ENCODE peak calls at places on chromosomes 2 and 18, in seven cellular contexts. W, T, R, H, G, O and A are unnamed samples.

GRCh38 chr2:122096788-122097187 is 341.3 kb downstream of the TSN start:
- DNase-seq in W (no peak), T (no peak), R (no peak), H (no peak), G (no peak), O (no peak), A (no peak)

GRCh38 chr2:197576631-197577030 is 60.8 kb downstream of the MOB4 start:
- DNase-seq in W (no peak), T (no peak), R (no peak), H (no peak), G (no peak), O (no peak), A (no peak)

GRCh38 chr2:226426292-226426736 is 373.3 kb downstream of the IRS1 start:
- DNase-seq in W (no peak), T (no peak), R (no peak), H (no peak), G (no peak), O (no peak), A (no peak)

GRCh38 chr2:28387082-28387960 is 5.3 kb upstream of the FOSL2 start:
- DNase-seq in W (no peak), T (no peak), R (no peak), H (no peak), G (no peak), O (no peak), A (no peak)

GRCh38 chr2:98749053-98749450 is 18.1 kb upstream of the MGAT4A start:
- DNase-seq in W (no peak), T (no peak), R (no peak), H (no peak), G (no peak), O (no peak), A (no peak)

GRCh38 chr2:105377871-105378270 is 21.0 kb downstream of the FHL2 start:
- DNase-seq in W (no peak), T (no peak), R (no peak), H (no peak), G (no peak), O (no peak), A (no peak)

GRCh38 chr2:35204881-35205280 is 1150.7 kb upstream of the CRIM1 start:
- DNase-seq in W (no peak), T (no peak), R (no peak), H (no peak), G (no peak), O (no peak), A (no peak)

GRCh38 chr2:218861645-218862318 is 2.2 kb downstream of the WNT6 start:
- DNase-seq in W (no peak), T (no peak), R (no peak), H (no peak), G (no peak), O (no peak), A (no peak)

GRCh38 chr2:236934166-236934565 is 151.5 kb upstream of the COPS8 start:
- DNase-seq in W (no peak), T (no peak), R (no peak), H (no peak), G (no peak), O (no peak), A (no peak)

GRCh38 chr2:46915281-46915810 is at the start of gene MCFD2:
- DNase-seq in W (no peak), T (peak), R (peak), H (peak), G (no peak), O (no peak), A (no peak)

GRCh38 chr2:67641709-67642397 is 244.7 kb downstream of the ETAA1 start:
- DNase-seq in W (no peak), T (no peak), R (no peak), H (no peak), G (no peak), O (no peak), A (no peak)

GRCh38 chr18:34913837-34914755 is 127.1 kb upstream of the MAPRE2 start:
- DNase-seq in W (no peak), T (no peak), R (peak), H (no peak), G (no peak), O (no peak), A (no peak)

GRCh38 chr2:26924731-26925099 is 45.7 kb upstream of the MAPRE3 start:
- DNase-seq in W (no peak), T (no peak), R (no peak), H (no peak), G (peak), O (no peak), A (no peak)

GRCh38 chr2:19104503-19104902 is 253.9 kb downstream of the OSR1 start:
- DNase-seq in W (no peak), T (peak), R (no peak), H (no peak), G (no peak), O (no peak), A (no peak)

GRCh38 chr2:193154076-193154475 is 959.3 kb upstream of the TMEFF2 start:
- DNase-seq in W (no peak), T (no peak), R (no peak), H (no peak), G (no peak), O (no peak), A (no peak)

GRCh38 chr2:193156480-193156879 is 961.7 kb upstream of the TMEFF2 start:
- DNase-seq in W (no peak), T (no peak), R (no peak), H (no peak), G (no peak), O (no peak), A (no peak)

GRCh38 chr2:193153576-193153975 is 958.8 kb upstream of the TMEFF2 start:
- DNase-seq in W (no peak), T (no peak), R (no peak), H (no peak), G (no peak), O (no peak), A (no peak)
- TF ChIP-seq CTCF in W (no peak), T (no peak), R (no peak), H (no peak), G (no peak), O (no peak), A (no peak)

DNA sequence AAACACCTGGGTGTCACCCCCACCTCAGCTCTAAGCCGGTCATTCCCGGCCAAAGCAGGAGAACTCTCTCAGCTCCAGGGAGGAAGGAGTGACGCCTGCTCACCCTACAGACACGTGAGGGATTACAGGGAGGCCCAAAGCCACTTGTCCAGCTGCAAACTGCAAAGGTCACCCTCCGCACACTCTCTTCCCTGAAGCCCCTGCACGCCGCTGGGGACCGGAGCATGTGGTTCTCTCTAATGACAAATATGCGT is 108.0 kb upstream of the ID2 start:
- DNase-seq in W (peak), T (no peak), R (no peak), H (no peak), G (no peak), O (no peak), A (no peak)
- H3K27ac ChIP-seq in W (no peak), T (no peak), R (no peak), H (peak), G (no peak), O (no peak), A (no peak)

GRCh38 chr18:8704361-8705279 is 736 bp upstream of the MTCL1 start:
- DNase-seq in W (peak), T (peak), R (peak), H (peak), G (peak), O (peak), A (peak)
- TF ChIP-seq CTCF in W (no peak), T (no peak), R (no peak), H (no peak), G (no peak), O (peak), A (no peak)

GRCh38 chr2:205024822-205025518 is 479.7 kb downstream of the PARD3B start:
- DNase-seq in W (peak), T (no peak), R (peak), H (peak), G (no peak), O (peak), A (no peak)
- H3K27ac ChIP-seq in W (no peak), T (no peak), R (peak), H (no peak), G (no peak), O (no peak), A (no peak)

GRCh38 chr2:529425-529824 is 147.8 kb downstream of the TMEM18 start:
- DNase-seq in W (no peak), T (no peak), R (no peak), H (no peak), G (no peak), O (no peak), A (no peak)
- TF ChIP-seq CTCF in W (no peak), T (peak), R (peak), H (no peak), G (peak), O (no peak), A (peak)

DNA sequence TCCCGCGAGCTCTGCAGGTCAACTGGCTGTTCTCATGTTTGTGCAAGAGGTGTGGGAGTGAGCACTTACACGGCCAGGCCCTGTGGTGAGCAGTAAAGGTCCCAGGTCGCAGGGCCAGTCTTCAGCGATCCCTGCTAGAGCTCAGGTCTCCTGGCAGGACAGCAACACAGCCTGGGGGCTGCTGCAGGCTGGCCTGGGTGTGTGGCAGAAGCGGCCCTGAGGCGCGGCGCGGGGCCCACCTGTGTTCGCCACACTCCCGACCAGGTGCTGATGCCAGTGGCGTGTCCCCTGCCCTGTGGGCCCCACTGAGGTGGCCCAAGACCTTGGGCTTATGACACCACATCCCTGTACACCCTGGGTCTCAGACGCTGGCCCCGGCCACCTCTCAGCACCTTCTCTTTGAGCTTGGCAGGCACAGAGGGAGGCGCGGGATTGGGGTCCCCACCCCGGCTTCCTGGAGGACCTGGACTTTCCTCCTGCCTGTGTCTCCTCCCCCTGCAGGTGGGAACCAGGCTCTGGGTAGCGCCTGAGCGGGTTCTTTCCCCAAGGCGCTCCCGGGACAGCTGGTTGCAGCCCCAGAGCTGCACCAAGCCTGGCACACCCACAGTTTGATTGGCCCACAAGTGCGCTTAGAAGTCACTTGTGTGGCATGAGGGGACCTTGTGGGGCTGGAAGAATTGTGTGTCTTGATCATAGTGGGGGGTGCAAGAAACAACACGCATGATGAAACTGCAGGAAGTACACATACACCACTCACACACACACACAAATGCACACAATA is 59.2 kb downstream of the TWIST2 start:
- DNase-seq in W (peak), T (no peak), R (no peak), H (no peak), G (no peak), O (no peak), A (no peak)
- H3K27ac ChIP-seq in W (no peak), T (no peak), R (no peak), H (no peak), G (no peak), O (no peak), A (no peak)

GRCh38 chr2:127700527-127701192 is 637 bp upstream of the SFT2D3 start:
- DNase-seq in W (peak), T (no peak), R (peak), H (peak), G (peak), O (no peak), A (no peak)
- TF ChIP-seq CTCF in W (no peak), T (no peak), R (no peak), H (no peak), G (no peak), O (no peak), A (no peak)

DNA sequence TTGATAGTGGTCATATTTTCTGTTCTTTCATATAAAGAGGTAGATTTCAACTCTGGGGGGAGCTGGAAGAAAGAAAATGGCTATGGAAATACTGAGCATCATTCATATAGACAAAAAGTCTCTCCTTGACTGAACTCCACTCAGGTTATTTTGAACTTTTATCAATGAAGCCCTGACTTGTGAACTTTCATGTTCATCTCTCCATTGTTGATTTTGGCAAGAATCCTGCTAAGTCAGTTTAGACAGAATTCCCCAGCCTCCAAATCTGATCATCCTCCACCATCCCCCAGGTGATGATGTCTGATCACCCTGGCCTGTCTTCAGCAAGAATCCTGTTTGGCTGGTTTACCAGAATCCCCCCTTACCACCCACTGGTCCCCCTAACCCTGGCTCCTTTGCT is 395.0 kb downstream of the NCKAP5 start:
- DNase-seq in W (no peak), T (no peak), R (no peak), H (no peak), G (no peak), O (no peak), A (no peak)
- H3K27ac ChIP-seq in W (no peak), T (no peak), R (no peak), H (no peak), G (no peak), O (no peak), A (no peak)